ENCODE peak calls at places on chromosomes 3 and 15, in four cellular contexts. J is cardiac muscle cell; I is stimulated activated CD8-positive, alpha-beta memory T cell treated with anti-CD3 and anti-CD28 coated beads, Interleukin-7, amount 100 ng/mL, for 48 hours; L is dermis microvascular lymphatic vessel endothelial cell. S is an unnamed sample.

GRCh38 chr15:63104727-63105126 is 16.9 kb upstream of the LACTB start:
- DNase-seq in J (no peak), I (no peak), L (no peak), S (no peak)

GRCh38 chr3:133206921-133207320 is 168.7 kb downstream of the TMEM108 start:
- DNase-seq in J (no peak), I (no peak), L (no peak), S (no peak)

GRCh38 chr15:33882921-33883320 is 85.4 kb upstream of the CHRM5 start:
- DNase-seq in J (no peak), I (no peak), L (no peak), S (no peak)

GRCh38 chr15:90553248-90553745 is 23.6 kb downstream of the CRTC3 start:
- DNase-seq in J (no peak), I (no peak), L (no peak), S (no peak)

GRCh38 chr15:77851696-77852095 is 219.0 kb upstream of the LINGO1 start:
- DNase-seq in J (no peak), I (no peak), L (no peak), S (no peak)

GRCh38 chr3:10647376-10647775 is 142.0 kb upstream of the ATP2B2 start:
- DNase-seq in J (no peak), I (no peak), L (no peak), S (no peak)

GRCh38 chr3:57706462-57706861 is 13.6 kb upstream of the DENND6A start:
- DNase-seq in J (no peak), I (no peak), L (no peak), S (no peak)

GRCh38 chr3:12603969-12604368 is 47.1 kb downstream of the MKRN2 start:
- DNase-seq in J (no peak), I (no peak), L (no peak), S (no peak)

GRCh38 chr15:43255376-43255775 is 11.4 kb downstream of the TGM5 start:
- DNase-seq in J (no peak), I (no peak), L (no peak), S (no peak)

GRCh38 chr3:179806177-179806576 is 153.3 kb downstream of the USP13 start:
- DNase-seq in J (no peak), I (no peak), L (no peak), S (no peak)

GRCh38 chr3:171391432-171391831 is 68.8 kb downstream of the TNIK start:
- DNase-seq in J (no peak), I (no peak), L (no peak), S (no peak)

GRCh38 chr15:57624730-57625129 is 33.0 kb downstream of the MYZAP start:
- DNase-seq in J (no peak), I (no peak), L (no peak), S (no peak)

GRCh38 chr15:61228025-61228901 is 839 bp downstream of the RORA start:
- DNase-seq in J (peak), I (no peak), L (no peak), S (no peak)

S was measured in stimulated activated naive B cell treated with anti-CD40 and anti-IgM and Interleukin-4, amounts not matched to agents 10 μg/mL and 1 μg/mL and 100 μg/mL, for 72 hours.